ENCODE peak calls at places on chromosome 21, in six cellular contexts. J is PC-3, X is tibial artery, M is prostate gland, H is heart right ventricle, P is esophagus muscularis mucosa. B is an unnamed sample.
A peak's percentile ranks its signal among the peaks of the same experiment; 100 is the strongest.

GRCh38 chr21:42369821-42370220 is 3.5 kb upstream of the TFF1 start:
- DNase-seq in M (no peak), P (no peak), H (no peak), J (no peak), X (no peak), B (no peak)

GRCh38 chr21:24076179-24076578 is 1531.1 kb downstream of the MRPL39 start:
- DNase-seq in H (no peak), J (peak; percentile 20), P (no peak), X (no peak), M (no peak), B (no peak)

GRCh38 chr21:33042812-33043211 is 17.1 kb downstream of the OLIG2 start:
- DNase-seq in J (peak; percentile 91), M (no peak), X (no peak), H (no peak), P (no peak), B (no peak)

GRCh38 chr21:44977616-44978340 is 37.9 kb downstream of the SLX9 start:
- DNase-seq in H (no peak), X (no peak), J (no peak), M (no peak), P (no peak), B (no peak)

GRCh38 chr21:44902268-44903053 is 18.2 kb downstream of the ITGB2 start:
- DNase-seq in X (no peak), J (no peak), M (no peak), H (no peak), P (no peak), B (peak; percentile 11)

GRCh38 chr21:32612075-32612998 is at the start of gene CFAP298:
- DNase-seq in H (peak; percentile 91), M (peak; percentile 81), P (peak; percentile 97), J (peak; percentile 89), X (peak; percentile 84), B (peak; percentile 83)

GRCh38 chr21:45292399-45293213 is 4.9 kb upstream of the POFUT2 start:
- DNase-seq in M (peak; percentile 72), P (peak; percentile 95), H (peak; percentile 87), J (peak; percentile 90), X (peak; percentile 84), B (peak; percentile 84)

GRCh38 chr21:42688226-42688840 is 34.9 kb downstream of the PDE9A start:
- DNase-seq in H (no peak), M (no peak), J (no peak), X (no peak), P (no peak), B (no peak)

GRCh38 chr21:46096997-46097825 is 701 bp upstream of the COL6A2 start:
- DNase-seq in M (peak; percentile 3), P (peak; percentile 91), J (no peak), H (peak; percentile 11), X (peak; percentile 21), B (no peak)

GRCh38 chr21:44063151-44063912 is 43.9 kb upstream of the PWP2 start:
- DNase-seq in P (no peak), J (no peak), X (no peak), H (no peak), M (no peak), B (no peak)

GRCh38 chr21:45244799-45245340 is 42.8 kb downstream of the POFUT2 start:
- DNase-seq in X (no peak), H (no peak), J (no peak), P (no peak), M (no peak), B (no peak)

DNA sequence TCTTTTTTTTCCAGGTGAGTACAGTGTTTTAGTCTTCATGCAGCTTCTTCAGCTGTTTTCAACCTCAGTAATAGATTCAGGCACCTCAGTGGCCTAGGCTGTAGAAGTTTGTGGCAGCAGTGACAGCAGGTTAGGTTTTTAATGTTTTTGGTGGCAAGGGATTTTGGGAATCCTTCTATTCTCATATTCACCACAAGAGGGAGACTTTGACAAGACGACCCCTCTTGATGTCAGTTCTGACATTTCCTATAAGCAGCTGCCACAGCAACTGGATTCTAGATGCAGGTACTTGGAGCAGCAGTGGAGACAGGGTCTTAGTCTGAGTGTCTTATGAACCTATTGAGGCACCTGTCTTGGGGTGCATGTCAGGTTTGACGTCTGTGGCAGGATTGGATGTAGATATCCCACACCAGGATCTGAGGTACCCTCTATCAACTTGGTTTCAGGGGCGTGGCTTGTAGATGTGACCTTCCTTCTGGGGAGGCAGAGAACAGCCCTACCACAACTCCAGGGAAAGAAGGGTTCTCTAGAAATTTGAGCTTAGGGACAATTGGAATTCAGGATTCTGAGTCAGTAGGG is 1104.2 kb upstream of the TMPRSS15 start:
- DNase-seq in X (no peak), M (no peak), P (no peak), H (no peak), J (peak; percentile 28), B (no peak)
- TF ChIP-seq CTCF in X (no peak), M (no peak), P (no peak), H (no peak), J (peak; percentile 54), B (no peak)

GRCh38 chr21:36713746-36714145 is 14.8 kb downstream of the SIM2 start:
- DNase-seq in M (no peak), J (peak; percentile 73), H (no peak), X (no peak), P (no peak), B (no peak)

GRCh38 chr21:36717901-36718465 is 19.1 kb downstream of the SIM2 start:
- DNase-seq in P (no peak), M (no peak), J (no peak), X (no peak), H (no peak), B (no peak)

GRCh38 chr21:36716836-36717235 is 17.9 kb downstream of the SIM2 start:
- DNase-seq in P (no peak), X (no peak), M (no peak), J (no peak), H (no peak), B (no peak)

GRCh38 chr21:36718951-36719501 is 20.1 kb downstream of the SIM2 start:
- DNase-seq in P (no peak), J (peak; percentile 95), X (peak; percentile 16), M (peak; percentile 34), H (no peak), B (no peak)

GRCh38 chr21:36716387-36716786 is 17.5 kb downstream of the SIM2 start:
- DNase-seq in H (no peak), M (no peak), J (no peak), X (no peak), P (no peak), B (no peak)
- H3K27me3 ChIP-seq in H (peaks cover 91% of the 10 kb centered on the region), M (no peaks in the 10 kb centered on the region), J (no peaks in the 10 kb centered on the region), X (peaks cover 69% of the 10 kb centered on the region), P (peaks cover 8% of the 10 kb centered on the region), B (peaks cover 98% of the 10 kb centered on the region)

DNA sequence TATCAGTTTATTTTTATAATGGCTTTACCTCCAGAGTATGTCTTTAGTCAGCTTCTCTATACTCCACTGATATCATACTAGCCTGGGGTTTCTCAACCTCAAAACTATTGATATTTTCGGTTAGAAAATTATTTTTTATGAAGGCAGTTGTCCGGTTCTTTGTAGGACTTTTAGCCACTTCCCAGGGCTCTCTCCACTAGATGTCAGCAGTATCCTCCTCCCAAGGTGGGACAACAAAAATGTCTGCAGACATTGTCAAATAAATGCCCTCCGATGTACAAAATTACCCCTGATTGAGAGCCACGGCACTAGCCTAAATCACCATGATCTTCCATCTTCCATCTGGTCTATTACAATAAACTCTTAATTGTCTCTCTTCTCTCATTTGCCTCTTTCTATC is 4.1 kb upstream of the GRIK1 start:
- DNase-seq in J (peak; percentile 31), P (no peak), X (no peak), H (no peak), M (no peak), B (no peak)
- TF ChIP-seq CTCF in J (peak; percentile 58), P (no peak), X (no peak), H (peak; percentile 38), M (no peak), B (peak; percentile 30)

DNA sequence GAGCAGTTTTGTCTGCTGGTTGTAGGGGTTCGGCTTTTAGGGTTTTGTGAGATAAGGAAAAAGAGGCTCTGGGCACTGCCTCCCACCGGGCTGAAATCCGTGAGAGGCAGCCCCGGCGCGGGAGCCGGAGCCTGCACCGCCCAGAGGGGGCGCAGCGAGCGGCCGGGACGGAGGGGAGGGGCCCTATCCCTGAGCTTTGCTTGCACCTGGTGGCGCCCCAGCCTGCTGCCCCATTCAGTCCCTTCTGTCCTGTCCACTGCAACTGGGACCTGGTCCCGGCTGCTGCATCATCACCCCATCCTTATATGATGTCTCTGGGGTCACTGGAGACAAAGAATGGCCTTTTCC is 512 bp upstream of the KCNJ6 start:
- DNase-seq in P (no peak), J (no peak), M (no peak), X (no peak), H (no peak), B (no peak)
- H3K27me3 ChIP-seq in P (peaks cover 19% of the 10 kb centered on the region), J (peaks cover 47% of the 10 kb centered on the region), M (peaks cover 8% of the 10 kb centered on the region), X (peaks cover 79% of the 10 kb centered on the region), H (peaks cover 62% of the 10 kb centered on the region), B (peaks cover 99% of the 10 kb centered on the region)

DNA sequence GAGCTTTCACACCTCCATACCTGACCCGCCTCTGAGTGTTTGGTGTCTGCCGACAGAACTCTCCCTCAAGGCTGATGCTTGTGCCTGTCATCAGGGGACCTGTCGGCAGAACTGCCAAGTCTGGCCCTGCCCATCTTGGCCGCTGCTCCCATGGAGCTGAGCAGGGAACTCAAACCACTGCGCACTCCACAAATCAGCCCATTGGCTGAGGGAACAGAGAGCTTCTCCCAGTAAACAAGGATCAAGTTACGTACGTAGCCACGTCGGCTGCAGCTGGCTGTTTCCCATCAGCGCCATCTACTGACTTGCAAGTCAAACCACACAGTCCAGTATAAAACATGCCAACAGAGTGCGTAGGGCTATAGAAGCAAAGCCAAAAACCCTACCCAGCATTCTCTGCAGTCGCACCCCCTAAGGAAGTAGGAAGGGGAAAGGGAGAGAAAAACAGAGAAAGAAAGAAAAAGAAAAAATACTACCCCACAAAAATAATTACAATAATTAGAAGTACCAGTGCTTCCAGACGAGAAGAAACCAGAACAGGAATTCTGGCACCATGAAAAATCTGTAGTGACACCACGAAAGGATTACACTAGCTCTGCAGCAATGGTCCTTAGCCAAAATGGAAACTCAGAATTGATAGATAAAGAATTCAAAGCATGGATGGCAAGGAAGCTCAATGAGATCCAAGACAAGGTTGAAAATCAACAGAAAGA is 13.1 kb downstream of the KRTAP13-1 start:
- DNase-seq in P (no peak), J (peak; percentile 93), H (peak; percentile 26), X (no peak), M (peak; percentile 74), B (no peak)
- TF ChIP-seq CTCF in P (no peak), J (peak; percentile 83), H (peak; percentile 21), X (peak; percentile 38), M (peak; percentile 33), B (peak; percentile 47)

GRCh38 chr21:34519013-34519412 is 7.0 kb upstream of the KCNE1 start:
- DNase-seq in X (no peak), J (no peak), H (no peak), M (no peak), P (no peak), B (no peak)
- H3K27me3 ChIP-seq in X (no peaks in the 10 kb centered on the region), J (no peaks in the 10 kb centered on the region), H (no peaks in the 10 kb centered on the region), M (no peaks in the 10 kb centered on the region), P (no peaks in the 10 kb centered on the region), B (no peaks in the 10 kb centered on the region)

GRCh38 chr21:16945580-16945979 is 567.3 kb upstream of the CXADR start:
- DNase-seq in H (no peak), X (no peak), M (no peak), J (no peak), P (no peak), B (no peak)

DNA sequence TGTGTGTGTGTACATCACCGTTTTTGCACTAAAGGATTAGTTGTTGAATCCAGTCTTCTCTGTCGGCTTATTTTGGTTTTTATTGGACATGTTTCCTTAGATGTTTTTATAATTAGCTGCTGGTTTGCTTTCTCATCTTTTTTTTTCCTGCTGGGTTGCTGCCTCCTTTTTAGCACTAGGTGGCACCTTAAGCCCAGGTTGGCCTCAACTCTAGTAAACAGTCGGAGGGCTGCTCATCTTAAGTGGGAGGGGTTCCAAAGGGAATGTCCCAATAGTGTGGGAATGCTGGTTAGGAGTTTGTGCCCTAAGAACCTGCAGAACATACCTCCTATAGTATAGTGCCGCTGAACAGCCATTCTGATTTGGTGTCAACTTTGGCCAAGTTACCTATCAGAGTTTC is 570.1 kb upstream of the CXADR start:
- DNase-seq in M (no peak), J (peak; percentile 6), H (no peak), P (no peak), X (no peak), B (no peak)
- TF ChIP-seq CTCF in M (peak; percentile 42), J (peak; percentile 49), H (peak; percentile 16), P (no peak), X (no peak), B (peak; percentile 23)